ENCODE peak calls at places on chromosome 3, in ten cellular contexts. D is fibroblast of mammary gland; S is GM19239; K is transverse colon; N is activated CD4-positive, alpha-beta T cell treated with anti-CD3 and anti-CD28 coated beads, Interleukin-2, amount 10 ng/mL, durations not matched to agents 7 days and 5 days; G is activated CD4-positive, CD25-positive, alpha-beta regulatory T cell; I is stimulated activated CD4-positive, alpha-beta T cell treated with anti-CD3 and anti-CD28 coated beads, Interleukin-12 subunit alpha, Interleukin-12 subunit beta, amount 100 ng/mL, for 24 hours; E is activated T-cell treated with anti-CD3 and anti-CD28 coated beads for 24 hours; Y is hippocampal formation; L is foreskin fibroblast. A is an unnamed sample.

GRCh38 chr3:175940881-175941280 is 1081.7 kb downstream of the NAALADL2 start:
- DNase-seq in D (no peak), S (no peak), K (no peak), N (no peak), G (no peak), I (no peak), E (no peak), Y (no peak), L (no peak), A (no peak)

GRCh38 chr3:24058940-24059705 is 114.0 kb downstream of the NR1D2 start:
- DNase-seq in D (no peak), S (no peak), K (no peak), N (no peak), G (no peak), I (no peak), E (no peak), Y (no peak), L (no peak), A (no peak)

GRCh38 chr3:10557783-10558373 is 52.5 kb upstream of the ATP2B2 start:
- DNase-seq in D (peak; percentile 37), S (no peak), K (no peak), N (no peak), G (no peak), I (no peak), E (no peak), Y (no peak), L (peak; percentile 14), A (no peak)

GRCh38 chr3:22937536-22937935 is 265.6 kb upstream of the UBE2E2 start:
- DNase-seq in D (no peak), S (no peak), K (no peak), N (no peak), G (no peak), I (no peak), E (no peak), Y (peak; percentile 37), L (no peak), A (no peak)

GRCh38 chr3:189049458-189050231 is 122.1 kb upstream of the TPRG1 start:
- DNase-seq in D (no peak), S (no peak), K (no peak), N (peak; percentile 24), G (no peak), I (no peak), E (no peak), Y (no peak), L (no peak), A (no peak)

GRCh38 chr3:52530918-52531635 is 2.6 kb downstream of the NT5DC2 start:
- DNase-seq in D (no peak), S (no peak), K (no peak), N (no peak), G (no peak), I (no peak), E (no peak), Y (no peak), L (no peak), A (no peak)

GRCh38 chr3:64954995-64955636 is 267.3 kb upstream of the ADAMTS9 start:
- DNase-seq in D (no peak), S (no peak), K (peak; percentile 41), N (no peak), G (no peak), I (no peak), E (no peak), Y (no peak), L (no peak), A (no peak)

GRCh38 chr3:47781326-47781684 is 388 bp downstream of the SMARCC1 start:
- DNase-seq in D (peak; percentile 5), S (peak; percentile 23), K (peak; percentile 70), N (peak; percentile 65), G (peak; percentile 36), I (peak; percentile 35), E (peak; percentile 57), Y (peak; percentile 47), L (peak; percentile 22), A (no peak)

GRCh38 chr3:183502782-183503181 is 52.7 kb downstream of the KLHL6 start:
- DNase-seq in D (no peak), S (no peak), K (no peak), N (no peak), G (no peak), I (no peak), E (no peak), Y (peak; percentile 51), L (no peak), A (no peak)

GRCh38 chr3:169602482-169602881 is 61.0 kb downstream of the MECOM start:
- DNase-seq in D (no peak), S (no peak), K (no peak), N (no peak), G (no peak), I (no peak), E (no peak), Y (no peak), L (no peak), A (no peak)

GRCh38 chr3:116260491-116260890 is 184.8 kb downstream of the LSAMP start:
- DNase-seq in D (no peak), S (no peak), K (no peak), N (no peak), G (no peak), I (no peak), E (no peak), Y (no peak), L (no peak), A (no peak)

GRCh38 chr3:128382221-128382807 is 84.4 kb downstream of the DNAJB8 start:
- DNase-seq in D (no peak), S (no peak), K (peak; percentile 74), N (no peak), G (no peak), I (no peak), E (no peak), Y (no peak), L (no peak), A (no peak)

GRCh38 chr3:143998266-143998665 is 26.6 kb downstream of the DIPK2A start:
- DNase-seq in D (peak; percentile 67), S (no peak), K (peak; percentile 9), N (no peak), G (no peak), I (no peak), E (no peak), Y (no peak), L (no peak), A (no peak)

GRCh38 chr3:179020112-179020511 is 51.5 kb downstream of the ZMAT3 start:
- DNase-seq in D (no peak), S (no peak), K (no peak), N (no peak), G (no peak), I (no peak), E (no peak), Y (no peak), L (no peak), A (no peak)

GRCh38 chr3:20141841-20142240 is 44.2 kb downstream of the SGO1 start:
- DNase-seq in D (peak; percentile 39), S (no peak), K (no peak), N (no peak), G (no peak), I (no peak), E (no peak), Y (peak; percentile 85), L (peak; percentile 8), A (no peak)

GRCh38 chr3:536417-536813 is 339.9 kb downstream of the CHL1 start:
- DNase-seq in D (no peak), S (no peak), K (no peak), N (no peak), G (no peak), I (no peak), E (no peak), Y (no peak), L (no peak), A (no peak)

GRCh38 chr3:100779475-100779874 is 70.2 kb downstream of the TFG start:
- DNase-seq in D (no peak), S (no peak), K (no peak), N (no peak), G (no peak), I (no peak), E (no peak), Y (no peak), L (no peak), A (no peak)

GRCh38 chr3:150253622-150254021 is 154.5 kb upstream of the TSC22D2 start:
- DNase-seq in D (no peak), S (no peak), K (no peak), N (no peak), G (no peak), I (no peak), E (no peak), Y (no peak), L (no peak), A (no peak)

GRCh38 chr3:193843447-193844301 is 250.7 kb downstream of the OPA1 start:
- DNase-seq in D (no peak), S (peak; percentile 33), K (peak; percentile 65), N (no peak), G (no peak), I (no peak), E (no peak), Y (no peak), L (no peak), A (no peak)

GRCh38 chr3:110846971-110847370 is 224.6 kb upstream of the NECTIN3 start:
- DNase-seq in D (no peak), S (no peak), K (no peak), N (no peak), G (no peak), I (no peak), E (no peak), Y (no peak), L (no peak), A (no peak)

GRCh38 chr3:324423-324822 is 127.9 kb downstream of the CHL1 start:
- DNase-seq in D (no peak), S (no peak), K (no peak), N (no peak), G (no peak), I (no peak), E (no peak), Y (no peak), L (no peak), A (no peak)

GRCh38 chr3:46667061-46667621 is 26.3 kb downstream of the ALS2CL start:
- DNase-seq in D (no peak), S (no peak), K (peak; percentile 5), N (no peak), G (no peak), I (no peak), E (no peak), Y (no peak), L (no peak), A (no peak)

GRCh38 chr3:47661121-47661752 is 82.6 kb upstream of the CSPG5 start:
- DNase-seq in D (peak; percentile 83), S (no peak), K (no peak), N (no peak), G (no peak), I (no peak), E (no peak), Y (no peak), L (peak; percentile 71), A (no peak)

GRCh38 chr3:18351069-18351628 is 74.0 kb downstream of the SATB1 start:
- DNase-seq in D (no peak), S (no peak), K (no peak), N (no peak), G (no peak), I (no peak), E (no peak), Y (no peak), L (no peak), A (no peak)

GRCh38 chr3:41190509-41191284 is 8.6 kb upstream of the CTNNB1 start:
- DNase-seq in D (no peak), S (no peak), K (no peak), N (no peak), G (no peak), I (no peak), E (no peak), Y (no peak), L (no peak), A (no peak)

GRCh38 chr3:99846472-99846871 is 28.8 kb downstream of the CMSS1 start:
- DNase-seq in D (peak; percentile 87), S (no peak), K (no peak), N (no peak), G (no peak), I (no peak), E (no peak), Y (no peak), L (no peak), A (no peak)

GRCh38 chr3:131053021-131053420 is 26.3 kb downstream of the NEK11 start:
- DNase-seq in D (peak; percentile 30), S (no peak), K (no peak), N (no peak), G (no peak), I (no peak), E (no peak), Y (peak; percentile 38), L (no peak), A (no peak)

GRCh38 chr3:42683875-42684593 is 1.3 kb upstream of the KLHL40 start:
- DNase-seq in D (peak; percentile 98), S (no peak), K (peak; percentile 68), N (no peak), G (peak; percentile 11), I (peak; percentile 12), E (peak; percentile 14), Y (peak; percentile 85), L (peak; percentile 94), A (peak; percentile 28)